ENCODE peak calls at places on chromosomes 13 and 19, in six cellular contexts. I is left cardiac atrium, X is C1 segment of cervical spinal cord, Z is DMS53, E is KG1, M is T-cell. P is an unnamed sample.

GRCh38 chr13:75395901-75396300 is 86.1 kb downstream of the TBC1D4 start:
- DNase-seq in X (no peak), Z (no peak), I (no peak), M (no peak), E (no peak), P (no peak)

GRCh38 chr19:1582201-1582600 is 10.5 kb downstream of the MBD3 start:
- DNase-seq in Z (peak; percentile 85), M (no peak), E (no peak), X (no peak), I (no peak), P (no peak)

GRCh38 chr13:42119091-42119490 is 70.6 kb downstream of the DGKH start:
- DNase-seq in I (no peak), X (no peak), E (no peak), Z (no peak), M (no peak), P (no peak)

GRCh38 chr19:6452899-6453298 is 6.7 kb downstream of the SLC25A23 start:
- DNase-seq in E (no peak), I (no peak), X (no peak), Z (no peak), M (no peak), P (no peak)

GRCh38 chr19:48900477-48901452 is 653 bp downstream of the NUCB1 start:
- DNase-seq in M (no peak), E (no peak), I (no peak), Z (peak; percentile 36), X (no peak), P (no peak)

GRCh38 chr19:53664760-53665159 is 33.0 kb downstream of the DPRX start:
- DNase-seq in M (no peak), E (no peak), X (no peak), I (no peak), Z (no peak), P (no peak)

GRCh38 chr19:47280183-47280797 is 5.6 kb downstream of the INAFM1 start:
- DNase-seq in Z (peak; percentile 65), X (no peak), E (no peak), M (peak; percentile 46), I (peak; percentile 37), P (peak; percentile 50)

GRCh38 chr19:10826236-10826635 is 9.8 kb downstream of the TMED1 start:
- DNase-seq in I (no peak), E (no peak), M (no peak), Z (no peak), X (no peak), P (no peak)

GRCh38 chr13:40776681-40777165 is 5.7 kb upstream of the MRPS31 start:
- DNase-seq in M (peak; percentile 60), X (no peak), Z (peak; percentile 62), E (peak; percentile 68), I (peak; percentile 27), P (peak; percentile 56)

GRCh38 chr13:42706286-42706685 is 75.1 kb upstream of the FAM216B start:
- DNase-seq in X (no peak), E (no peak), I (no peak), Z (no peak), M (no peak), P (no peak)

GRCh38 chr19:2451138-2451537 is 5.6 kb downstream of the LMNB2 start:
- DNase-seq in X (no peak), E (no peak), Z (no peak), M (no peak), I (no peak), P (no peak)

GRCh38 chr19:49890349-49891311 is 6.1 kb downstream of the IL4I1 start:
- DNase-seq in I (no peak), M (peak; percentile 63), Z (peak; percentile 91), X (no peak), E (no peak), P (peak; percentile 58)

GRCh38 chr13:46992383-46992952 is 95.6 kb upstream of the HTR2A start:
- DNase-seq in M (no peak), X (no peak), Z (peak; percentile 51), E (no peak), I (no peak), P (no peak)

GRCh38 chr19:35509861-35510625 is 3.4 kb downstream of the DMKN start:
- DNase-seq in E (peak; percentile 7), Z (peak; percentile 87), M (peak; percentile 65), X (peak; percentile 2), I (peak; percentile 76), P (peak; percentile 36)

GRCh38 chr13:28819046-28819747 is 942 bp upstream of the MTUS2 start:
- DNase-seq in I (peak; percentile 28), Z (peak; percentile 46), X (no peak), M (no peak), E (peak; percentile 8), P (no peak)

GRCh38 chr19:48391100-48392005 is at the start of gene KDELR1:
- DNase-seq in M (peak; percentile 58), X (peak; percentile 28), E (peak; percentile 45), Z (peak; percentile 78), I (peak; percentile 78), P (peak; percentile 62)

GRCh38 chr19:4052114-4052992 is 14.3 kb downstream of the ZBTB7A start:
- DNase-seq in I (peak; percentile 75), E (no peak), M (no peak), Z (no peak), X (no peak), P (no peak)

GRCh38 chr19:47901370-47901769 is 15.3 kb upstream of the SULT2A1 start:
- DNase-seq in E (no peak), X (no peak), I (no peak), M (no peak), Z (no peak), P (no peak)

GRCh38 chr13:25372275-25373081 is 704 bp downstream of the ATP8A2 start:
- DNase-seq in I (no peak), E (no peak), M (no peak), X (no peak), Z (peak; percentile 54), P (no peak)